ENCODE peak calls at places on chromosomes 3 and 15, in five cellular contexts. I is H1, C is nephron progenitor cell, J is prostate gland, R is left ventricle myocardium inferior. U is an unnamed sample.

GRCh38 chr3:123552095-123552714 is 32.6 kb downstream of the HACD2 start:
- DNase-seq in I (no peak), C (no peak), J (no peak), R (no peak), U (no peak)

GRCh38 chr15:38254065-38254883 is 1.6 kb downstream of the SPRED1 start:
- DNase-seq in I (no peak), C (peak), J (peak), R (no peak), U (no peak)

GRCh38 chr3:102936511-102936910 is 501.7 kb downstream of the ZPLD1 start:
- DNase-seq in I (no peak), C (no peak), J (no peak), R (no peak), U (no peak)

GRCh38 chr15:100681335-100681746 is 79.0 kb downstream of the ASB7 start:
- DNase-seq in I (no peak), C (no peak), J (no peak), R (no peak), U (no peak)

GRCh38 chr3:142568393-142569017 is 10.0 kb downstream of the ATR start:
- DNase-seq in I (peak), C (peak), J (no peak), R (no peak), U (no peak)

GRCh38 chr3:151052329-151052728 is 33.1 kb upstream of the MED12L start:
- DNase-seq in I (no peak), C (no peak), J (no peak), R (no peak), U (no peak)

GRCh38 chr3:38627956-38628355 is 21.5 kb downstream of the SCN5A start:
- DNase-seq in I (no peak), C (peak), J (no peak), R (no peak), U (peak)

GRCh38 chr15:35953424-35953823 is 407.5 kb upstream of the DPH6 start:
- DNase-seq in I (no peak), C (no peak), J (no peak), R (no peak), U (no peak)

GRCh38 chr15:34773916-34774315 is 19.1 kb upstream of the GJD2 start:
- DNase-seq in I (no peak), C (no peak), J (no peak), R (no peak), U (no peak)

GRCh38 chr3:148598619-148599018 is 99.1 kb upstream of the AGTR1 start:
- DNase-seq in I (no peak), C (no peak), J (no peak), R (no peak), U (no peak)

GRCh38 chr3:25218362-25218761 is 209.7 kb upstream of the RARB start:
- DNase-seq in I (no peak), C (no peak), J (no peak), R (no peak), U (no peak)

GRCh38 chr15:95610945-95611344 is 719.6 kb upstream of the NR2F2 start:
- DNase-seq in I (no peak), C (no peak), J (no peak), R (no peak), U (no peak)

GRCh38 chr15:41860049-41860828 is 21.6 kb downstream of the PLA2G4B start:
- DNase-seq in I (no peak), C (peak), J (no peak), R (no peak), U (no peak)
- TF ChIP-seq CTCF in I (no peak), C (no peak), J (no peak), R (peak), U (no peak)

GRCh38 chr3:30294241-30294667 is 312.1 kb upstream of the TGFBR2 start:
- DNase-seq in I (no peak), C (no peak), J (no peak), R (no peak), U (no peak)

GRCh38 chr3:30292192-30292893 is 314.1 kb upstream of the TGFBR2 start:
- DNase-seq in I (no peak), C (no peak), J (no peak), R (no peak), U (no peak)

GRCh38 chr3:30297112-30297511 is 309.3 kb upstream of the TGFBR2 start:
- DNase-seq in I (no peak), C (no peak), J (no peak), R (no peak), U (no peak)

GRCh38 chr3:30290479-30290878 is 315.9 kb upstream of the TGFBR2 start:
- DNase-seq in I (no peak), C (no peak), J (no peak), R (no peak), U (no peak)

GRCh38 chr3:30293621-30294240 is 312.7 kb upstream of the TGFBR2 start:
- DNase-seq in I (no peak), C (no peak), J (no peak), R (no peak), U (no peak)
- TF ChIP-seq CTCF in I (no peak), C (no peak), J (no peak), R (no peak), U (no peak)

GRCh38 chr3:32313169-32313568 is 74.7 kb downstream of the CMTM8 start:
- DNase-seq in I (no peak), C (no peak), J (no peak), R (no peak), U (no peak)

GRCh38 chr3:32310918-32311839 is 72.7 kb downstream of the CMTM8 start:
- DNase-seq in I (no peak), C (no peak), J (no peak), R (no peak), U (no peak)

GRCh38 chr3:32315441-32315840 is 76.2 kb upstream of the CMTM7 start:
- DNase-seq in I (no peak), C (no peak), J (no peak), R (no peak), U (no peak)

GRCh38 chr3:32316319-32316718 is 75.3 kb upstream of the CMTM7 start:
- DNase-seq in I (no peak), C (no peak), J (no peak), R (no peak), U (no peak)

DNA sequence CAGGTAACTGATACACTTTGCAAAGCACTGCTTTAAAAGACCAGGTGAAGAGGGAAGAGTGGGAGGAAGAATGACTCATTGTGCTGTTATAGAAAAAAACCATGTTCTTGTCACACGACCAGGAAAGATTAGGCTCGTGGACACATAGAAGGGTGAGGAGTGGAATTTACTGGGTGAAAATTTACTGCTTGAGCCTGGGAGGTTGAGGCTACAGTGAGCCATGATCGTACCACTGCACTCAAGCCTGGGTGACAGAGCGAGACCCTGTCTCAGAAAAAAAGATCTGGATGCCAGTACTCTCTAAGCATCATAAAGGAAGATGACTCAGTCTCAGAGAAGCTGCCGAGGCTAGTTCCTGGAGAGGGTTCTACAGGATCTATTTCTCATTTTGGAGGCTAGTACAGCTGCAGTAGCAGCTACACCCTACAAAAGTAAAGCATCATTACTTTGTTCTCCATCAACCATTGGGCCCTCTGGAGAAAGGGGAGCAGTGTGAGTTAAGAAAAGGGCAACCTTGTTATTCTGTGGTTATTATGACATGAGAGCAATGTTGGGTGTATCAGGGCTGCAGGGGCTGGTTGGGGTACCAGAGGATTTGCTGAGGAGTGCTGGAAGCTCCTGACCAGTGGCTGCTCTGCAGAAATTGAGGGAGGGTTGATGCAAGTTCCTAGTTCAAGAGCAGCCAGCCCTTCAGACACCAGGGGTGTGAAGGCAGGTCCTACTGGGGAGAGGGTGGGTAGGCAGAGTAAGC is 75.4 kb downstream of the CMTM8 start:
- DNase-seq in I (no peak), C (no peak), J (no peak), R (no peak), U (no peak)
- TF ChIP-seq CTCF in I (no peak), C (no peak), J (no peak), R (no peak), U (no peak)

GRCh38 chr3:9404680-9405079 is 7.3 kb downstream of the SETD5 start:
- DNase-seq in I (no peak), C (no peak), J (no peak), R (no peak), U (no peak)
- TF ChIP-seq CTCF in I (no peak), C (no peak), J (peak), R (peak), U (no peak)

DNA sequence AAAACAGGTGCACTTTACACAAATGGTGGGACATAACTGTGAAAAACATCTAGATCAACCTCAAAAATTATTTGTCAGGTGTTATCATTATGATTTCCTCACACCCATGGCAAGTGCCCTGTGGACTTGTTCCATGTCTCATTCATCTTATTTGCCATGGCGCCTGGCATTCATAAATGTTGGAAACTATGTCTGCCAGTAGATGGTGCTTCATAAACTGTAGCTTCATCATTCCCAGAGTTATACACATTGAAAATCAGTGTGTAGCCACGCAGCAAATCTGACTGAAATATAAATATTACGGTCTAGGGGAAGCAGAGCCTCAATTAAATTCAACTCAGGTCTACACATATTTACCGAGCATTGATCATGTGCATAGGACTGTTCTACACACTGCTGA is 90.7 kb downstream of the IMPG2 start:
- DNase-seq in I (no peak), C (no peak), J (no peak), R (no peak), U (no peak)
- TF ChIP-seq CTCF in I (no peak), C (no peak), J (no peak), R (peak), U (no peak)

GRCh38 chr3:93973160-93974126 is at the start of gene PROS1:
- DNase-seq in I (peak), C (peak), J (peak), R (peak), U (peak)
- TF ChIP-seq CTCF in I (no peak), C (no peak), J (no peak), R (peak), U (no peak)

DNA sequence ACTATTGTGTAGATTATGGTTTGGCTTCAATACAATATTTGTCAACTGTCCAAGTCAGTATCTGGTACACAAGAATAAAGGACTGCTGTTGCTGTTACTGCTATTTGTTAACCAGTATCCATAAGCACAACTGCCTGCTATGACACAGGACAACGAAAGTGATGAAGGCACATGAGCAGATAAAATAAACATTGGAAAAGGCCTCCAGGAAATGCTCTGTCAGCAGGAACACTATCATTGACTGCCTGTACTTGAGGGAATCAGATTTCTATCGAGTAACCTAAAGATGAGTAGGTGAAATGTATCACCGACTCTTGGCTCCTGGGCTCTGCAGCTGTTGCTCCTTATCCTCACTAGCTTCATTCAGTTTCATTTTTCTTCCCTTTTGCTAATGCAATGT is 56.5 kb downstream of the FMN1 start:
- DNase-seq in I (no peak), C (no peak), J (no peak), R (no peak), U (no peak)
- TF ChIP-seq CTCF in I (no peak), C (no peak), J (no peak), R (no peak), U (no peak)

GRCh38 chr3:133262371-133262770 is 137.5 kb upstream of the BFSP2 start:
- DNase-seq in I (no peak), C (no peak), J (no peak), R (no peak), U (no peak)
- TF ChIP-seq CTCF in I (no peak), C (no peak), J (no peak), R (no peak), U (no peak)

DNA sequence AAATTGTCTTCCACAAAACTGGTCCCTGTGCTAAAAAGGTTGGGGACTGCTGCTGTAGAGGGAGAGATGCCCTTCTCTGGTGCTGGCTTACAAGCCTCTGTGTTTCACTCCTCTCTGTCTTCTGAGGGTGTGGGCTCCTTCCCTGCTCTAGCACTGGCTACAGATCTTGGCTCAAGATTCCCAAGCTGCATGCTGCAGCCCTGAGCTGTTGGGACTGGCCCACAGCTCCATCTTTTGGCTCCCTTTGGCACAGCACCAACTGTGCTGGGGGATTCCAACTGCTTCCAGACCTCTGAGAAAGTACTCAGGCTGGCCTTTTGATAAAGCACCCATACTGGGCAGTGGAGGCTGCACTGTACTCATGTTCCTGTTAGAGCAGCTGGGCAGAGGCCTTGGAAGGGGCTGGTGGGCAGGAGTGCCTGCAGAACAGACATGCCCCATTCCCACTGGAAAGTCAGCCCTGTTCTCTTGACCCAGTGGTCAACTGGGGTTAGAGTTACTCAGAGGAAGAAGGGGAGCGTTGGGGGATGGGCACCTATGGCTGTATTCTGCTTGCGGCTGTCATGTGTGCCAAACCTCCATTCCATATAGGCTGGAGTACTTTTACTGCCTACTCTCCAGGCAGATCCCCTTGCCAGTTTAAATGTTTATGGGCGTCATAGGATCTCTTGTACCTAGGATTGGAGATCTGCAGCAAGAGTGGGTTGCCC is 55.7 kb downstream of the GALK2 start:
- DNase-seq in I (peak), C (peak), J (no peak), R (no peak), U (peak)
- TF ChIP-seq CTCF in I (peak), C (peak), J (no peak), R (no peak), U (peak)

GRCh38 chr3:33152363-33153360 is 38.8 kb downstream of the CRTAP start:
- DNase-seq in I (no peak), C (no peak), J (no peak), R (no peak), U (no peak)

GRCh38 chr3:33145221-33145900 is 31.5 kb downstream of the CRTAP start:
- DNase-seq in I (no peak), C (no peak), J (no peak), R (no peak), U (no peak)

GRCh38 chr3:33145901-33146580 is 32.2 kb downstream of the CRTAP start:
- DNase-seq in I (no peak), C (no peak), J (no peak), R (no peak), U (no peak)

GRCh38 chr3:33144433-33144832 is 30.6 kb downstream of the CRTAP start:
- DNase-seq in I (peak), C (peak), J (no peak), R (no peak), U (no peak)

DNA sequence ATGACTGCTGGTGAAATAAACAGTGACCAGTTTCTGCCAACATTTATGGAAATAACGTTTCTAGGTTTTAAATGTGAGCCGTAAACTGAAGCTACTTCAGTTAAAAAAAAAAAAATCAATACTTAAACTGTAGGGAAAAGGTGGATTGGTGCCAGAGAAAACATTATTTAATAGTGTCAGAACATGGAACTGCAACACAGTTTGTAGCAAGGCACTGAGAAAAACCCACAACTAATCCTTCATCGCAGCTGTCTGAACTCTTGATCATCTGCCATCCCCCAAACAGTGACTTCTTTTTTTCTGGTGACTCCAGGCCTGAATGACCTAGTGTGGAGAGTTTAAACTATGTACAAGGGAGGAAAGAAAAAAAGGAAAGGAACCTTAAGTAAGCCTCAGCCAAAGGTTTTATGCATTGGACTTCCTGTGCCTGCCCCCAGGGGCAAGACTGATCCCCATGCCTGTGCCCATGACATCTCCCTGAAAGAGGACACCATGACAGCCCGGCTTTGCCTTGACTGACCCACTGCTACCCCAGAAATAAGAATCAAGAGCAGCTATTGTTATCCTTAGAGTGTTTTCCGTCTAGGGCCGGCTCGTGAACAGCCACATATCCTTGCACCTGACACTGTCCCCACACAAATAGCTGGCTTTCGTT is 33.1 kb downstream of the CRTAP start:
- DNase-seq in I (no peak), C (no peak), J (no peak), R (no peak), U (no peak)
- TF ChIP-seq CTCF in I (no peak), C (no peak), J (peak), R (no peak), U (no peak)